ENCODE peak calls at places on chromosome 21, in ten cellular contexts. M, Z, B, W, Y, T, U, D, S and R are unnamed samples.

GRCh38 chr21:42463861-42464515 is 32.0 kb downstream of the RSPH1 start:
- DNase-seq in M (peak), Z (peak), B (no peak), W (no peak), Y (no peak), T (no peak), U (no peak), D (peak), S (no peak), R (peak)

GRCh38 chr21:38965241-38965640 is 159.5 kb downstream of the ETS2 start:
- DNase-seq in M (no peak), Z (peak), B (no peak), W (no peak), Y (no peak), T (no peak), U (peak), D (no peak), S (no peak), R (no peak)

GRCh38 chr21:18204931-18205330 is 39.7 kb upstream of the CHODL start:
- DNase-seq in M (no peak), Z (no peak), B (no peak), W (no peak), Y (no peak), T (no peak), U (peak), D (no peak), S (no peak), R (no peak)

GRCh38 chr21:34703566-34703965 is 34.8 kb downstream of the CLIC6 start:
- DNase-seq in M (no peak), Z (no peak), B (no peak), W (no peak), Y (no peak), T (no peak), U (no peak), D (no peak), S (no peak), R (no peak)

GRCh38 chr21:36096398-36097290 is 26.8 kb downstream of the CBR1 start:
- DNase-seq in M (no peak), Z (no peak), B (no peak), W (no peak), Y (no peak), T (no peak), U (no peak), D (no peak), S (no peak), R (no peak)

GRCh38 chr21:15457962-15458361 is 271.8 kb upstream of the USP25 start:
- DNase-seq in M (no peak), Z (no peak), B (no peak), W (no peak), Y (no peak), T (no peak), U (no peak), D (no peak), S (no peak), R (no peak)

GRCh38 chr21:34771512-34772028 is 102.8 kb downstream of the CLIC6 start:
- DNase-seq in M (no peak), Z (peak), B (no peak), W (no peak), Y (no peak), T (no peak), U (no peak), D (no peak), S (no peak), R (peak)

GRCh38 chr21:31750843-31751242 is 18.9 kb upstream of the SCAF4 start:
- DNase-seq in M (no peak), Z (peak), B (no peak), W (no peak), Y (no peak), T (no peak), U (no peak), D (no peak), S (no peak), R (peak)

GRCh38 chr21:16072692-16073091 is 342.9 kb downstream of the USP25 start:
- DNase-seq in M (no peak), Z (peak), B (no peak), W (no peak), Y (no peak), T (peak), U (no peak), D (no peak), S (no peak), R (no peak)

GRCh38 chr21:41768371-41769042 is 1.7 kb upstream of the RIPK4 start:
- DNase-seq in M (no peak), Z (peak), B (peak), W (no peak), Y (no peak), T (peak), U (peak), D (peak), S (no peak), R (peak)

GRCh38 chr21:36815284-36815683 is 116.4 kb downstream of the SIM2 start:
- DNase-seq in M (no peak), Z (no peak), B (no peak), W (no peak), Y (no peak), T (no peak), U (no peak), D (no peak), S (no peak), R (no peak)

GRCh38 chr21:21436012-21436545 is 437.9 kb downstream of the NCAM2 start:
- DNase-seq in M (no peak), Z (peak), B (no peak), W (no peak), Y (no peak), T (no peak), U (no peak), D (no peak), S (no peak), R (no peak)

GRCh38 chr21:43885721-43886120 is 20.7 kb downstream of the AGPAT3 start:
- DNase-seq in M (no peak), Z (no peak), B (no peak), W (no peak), Y (no peak), T (peak), U (no peak), D (no peak), S (no peak), R (no peak)

GRCh38 chr21:43608664-43609063 is 50.6 kb downstream of the HSF2BP start:
- DNase-seq in M (no peak), Z (no peak), B (no peak), W (no peak), Y (no peak), T (no peak), U (no peak), D (no peak), S (no peak), R (no peak)